ENCODE peak calls at places on chromosomes 4 and X, in nine cellular contexts. One of them, this sample, is unnamed. For H3K9me3, the result is how much of the 10 kb centered on the place peaks cover.

GRCh38 chrX:86171366-86171765 is 23.1 kb downstream of the DACH2 start:
- DNase-seq in body of pancreas: peak
- DNase-seq in CD8-positive, alpha-beta memory T cell: no peak
- DNase-seq in transverse colon: no peak
- DNase-seq in effector memory CD4-positive, alpha-beta T cell: no peak
- DNase-seq in tibial nerve: no peak
- DNase-seq in cardiac muscle cell: peak
- DNase-seq in H9: peak
- DNase-seq in CD4-positive, alpha-beta memory T cell: no peak
- DNase-seq in this sample: no peak

GRCh38 chr4:186624951-186625350 is 69.6 kb upstream of the MTNR1A start:
- DNase-seq in body of pancreas: no peak
- DNase-seq in tibial nerve: no peak
- DNase-seq in CD8-positive, alpha-beta memory T cell: no peak
- DNase-seq in H9: no peak
- DNase-seq in cardiac muscle cell: peak
- DNase-seq in CD4-positive, alpha-beta memory T cell: no peak
- DNase-seq in effector memory CD4-positive, alpha-beta T cell: no peak
- DNase-seq in transverse colon: no peak
- DNase-seq in this sample: no peak

GRCh38 chr4:177297781-177298391 is 11.8 kb upstream of the NEIL3 start:
- DNase-seq in H9: no peak
- DNase-seq in effector memory CD4-positive, alpha-beta T cell: no peak
- DNase-seq in CD4-positive, alpha-beta memory T cell: no peak
- DNase-seq in CD8-positive, alpha-beta memory T cell: no peak
- DNase-seq in tibial nerve: no peak
- DNase-seq in cardiac muscle cell: no peak
- DNase-seq in transverse colon: no peak
- DNase-seq in body of pancreas: no peak
- DNase-seq in this sample: no peak

GRCh38 chr4:37603070-37603468 is 83.1 kb downstream of the RELL1 start:
- DNase-seq in CD4-positive, alpha-beta memory T cell: peak
- DNase-seq in body of pancreas: peak
- DNase-seq in H9: peak
- DNase-seq in transverse colon: peak
- DNase-seq in effector memory CD4-positive, alpha-beta T cell: peak
- DNase-seq in CD8-positive, alpha-beta memory T cell: peak
- DNase-seq in cardiac muscle cell: peak
- DNase-seq in tibial nerve: peak
- DNase-seq in this sample: peak

GRCh38 chr4:52873191-52873590 is 11.1 kb downstream of the RASL11B start:
- DNase-seq in cardiac muscle cell: no peak
- DNase-seq in CD4-positive, alpha-beta memory T cell: no peak
- DNase-seq in body of pancreas: peak
- DNase-seq in tibial nerve: no peak
- DNase-seq in CD8-positive, alpha-beta memory T cell: no peak
- DNase-seq in transverse colon: peak
- DNase-seq in effector memory CD4-positive, alpha-beta T cell: no peak
- DNase-seq in H9: no peak
- DNase-seq in this sample: no peak

GRCh38 chrX:124862304-124862703 is 457.4 kb upstream of the TEX13C start:
- DNase-seq in body of pancreas: no peak
- DNase-seq in tibial nerve: no peak
- DNase-seq in H9: no peak
- DNase-seq in cardiac muscle cell: no peak
- DNase-seq in CD8-positive, alpha-beta memory T cell: no peak
- DNase-seq in effector memory CD4-positive, alpha-beta T cell: no peak
- DNase-seq in CD4-positive, alpha-beta memory T cell: no peak
- DNase-seq in transverse colon: no peak
- DNase-seq in this sample: no peak

GRCh38 chrX:33086886-33087285 is 124.5 kb downstream of the DMD start:
- DNase-seq in CD4-positive, alpha-beta memory T cell: no peak
- DNase-seq in body of pancreas: no peak
- DNase-seq in cardiac muscle cell: no peak
- DNase-seq in H9: no peak
- DNase-seq in effector memory CD4-positive, alpha-beta T cell: no peak
- DNase-seq in transverse colon: no peak
- DNase-seq in CD8-positive, alpha-beta memory T cell: no peak
- DNase-seq in tibial nerve: no peak
- DNase-seq in this sample: no peak

GRCh38 chr4:62126064-62126732 is 926.1 kb downstream of the ADGRL3 start:
- DNase-seq in tibial nerve: no peak
- DNase-seq in CD8-positive, alpha-beta memory T cell: no peak
- DNase-seq in cardiac muscle cell: no peak
- DNase-seq in CD4-positive, alpha-beta memory T cell: no peak
- DNase-seq in transverse colon: no peak
- DNase-seq in body of pancreas: no peak
- DNase-seq in effector memory CD4-positive, alpha-beta T cell: no peak
- DNase-seq in H9: no peak
- DNase-seq in this sample: no peak

GRCh38 chr4:83771113-83771705 is 235.3 kb downstream of the GPAT3 start:
- DNase-seq in CD4-positive, alpha-beta memory T cell: no peak
- DNase-seq in body of pancreas: peak
- DNase-seq in H9: peak
- DNase-seq in cardiac muscle cell: peak
- DNase-seq in transverse colon: peak
- DNase-seq in effector memory CD4-positive, alpha-beta T cell: no peak
- DNase-seq in tibial nerve: no peak
- DNase-seq in CD8-positive, alpha-beta memory T cell: no peak
- DNase-seq in this sample: no peak

GRCh38 chrX:39603291-39603690 is 494.5 kb downstream of the BCOR start:
- DNase-seq in transverse colon: no peak
- DNase-seq in cardiac muscle cell: no peak
- DNase-seq in tibial nerve: no peak
- DNase-seq in H9: no peak
- DNase-seq in CD4-positive, alpha-beta memory T cell: no peak
- DNase-seq in body of pancreas: no peak
- DNase-seq in effector memory CD4-positive, alpha-beta T cell: no peak
- DNase-seq in CD8-positive, alpha-beta memory T cell: no peak
- DNase-seq in this sample: no peak

GRCh38 chr4:184526228-184526627 is 51.9 kb upstream of the IRF2 start:
- DNase-seq in body of pancreas: no peak
- DNase-seq in effector memory CD4-positive, alpha-beta T cell: no peak
- DNase-seq in cardiac muscle cell: no peak
- DNase-seq in H9: no peak
- DNase-seq in CD8-positive, alpha-beta memory T cell: no peak
- DNase-seq in CD4-positive, alpha-beta memory T cell: no peak
- DNase-seq in tibial nerve: no peak
- DNase-seq in transverse colon: no peak
- DNase-seq in this sample: no peak

GRCh38 chr4:98470831-98471230 is 187.6 kb downstream of the TSPAN5 start:
- DNase-seq in body of pancreas: no peak
- DNase-seq in CD8-positive, alpha-beta memory T cell: no peak
- DNase-seq in effector memory CD4-positive, alpha-beta T cell: no peak
- DNase-seq in transverse colon: no peak
- DNase-seq in H9: no peak
- DNase-seq in tibial nerve: no peak
- DNase-seq in cardiac muscle cell: no peak
- DNase-seq in CD4-positive, alpha-beta memory T cell: no peak
- DNase-seq in this sample: no peak

GRCh38 chr4:54082168-54082567 is 17.8 kb upstream of the CHIC2 start:
- DNase-seq in H9: no peak
- DNase-seq in transverse colon: peak
- DNase-seq in body of pancreas: no peak
- DNase-seq in CD8-positive, alpha-beta memory T cell: no peak
- DNase-seq in tibial nerve: no peak
- DNase-seq in cardiac muscle cell: no peak
- DNase-seq in CD4-positive, alpha-beta memory T cell: no peak
- DNase-seq in effector memory CD4-positive, alpha-beta T cell: no peak
- DNase-seq in this sample: no peak

GRCh38 chr4:153495480-153496206 is 29.5 kb downstream of the TMEM131L start:
- DNase-seq in cardiac muscle cell: no peak
- DNase-seq in transverse colon: no peak
- DNase-seq in H9: no peak
- DNase-seq in body of pancreas: no peak
- DNase-seq in tibial nerve: no peak
- DNase-seq in effector memory CD4-positive, alpha-beta T cell: no peak
- DNase-seq in CD8-positive, alpha-beta memory T cell: no peak
- DNase-seq in CD4-positive, alpha-beta memory T cell: no peak
- DNase-seq in this sample: no peak

GRCh38 chr4:14787894-14788293 is 214.4 kb upstream of the CPEB2 start:
- DNase-seq in body of pancreas: peak
- DNase-seq in cardiac muscle cell: no peak
- DNase-seq in transverse colon: peak
- DNase-seq in tibial nerve: no peak
- DNase-seq in effector memory CD4-positive, alpha-beta T cell: no peak
- DNase-seq in H9: peak
- DNase-seq in CD8-positive, alpha-beta memory T cell: no peak
- DNase-seq in CD4-positive, alpha-beta memory T cell: no peak
- DNase-seq in this sample: no peak

GRCh38 chr4:139643042-139643895 is 22.4 kb upstream of the MGST2 start:
- DNase-seq in transverse colon: no peak
- DNase-seq in cardiac muscle cell: no peak
- DNase-seq in H9: no peak
- DNase-seq in tibial nerve: no peak
- DNase-seq in effector memory CD4-positive, alpha-beta T cell: no peak
- DNase-seq in CD8-positive, alpha-beta memory T cell: no peak
- DNase-seq in CD4-positive, alpha-beta memory T cell: no peak
- DNase-seq in body of pancreas: no peak
- DNase-seq in this sample: no peak

GRCh38 chr4:859496-859895 is 33.6 kb upstream of the CPLX1 start:
- DNase-seq in transverse colon: no peak
- DNase-seq in body of pancreas: no peak
- DNase-seq in CD8-positive, alpha-beta memory T cell: peak
- DNase-seq in CD4-positive, alpha-beta memory T cell: no peak
- DNase-seq in effector memory CD4-positive, alpha-beta T cell: no peak
- DNase-seq in tibial nerve: no peak
- DNase-seq in cardiac muscle cell: no peak
- DNase-seq in H9: no peak
- DNase-seq in this sample: no peak
- H3K9me3 ChIP-seq in transverse colon: under half
- H3K9me3 ChIP-seq in body of pancreas: under half
- H3K9me3 ChIP-seq in CD8-positive, alpha-beta memory T cell: under half
- H3K9me3 ChIP-seq in CD4-positive, alpha-beta memory T cell: under half
- H3K9me3 ChIP-seq in effector memory CD4-positive, alpha-beta T cell: under half
- H3K9me3 ChIP-seq in tibial nerve: under half
- H3K9me3 ChIP-seq in cardiac muscle cell: under half
- H3K9me3 ChIP-seq in H9: under half
- H3K9me3 ChIP-seq in this sample: under half

GRCh38 chrX:153649915-153650782 is 3.1 kb downstream of the DUSP9 start:
- DNase-seq in effector memory CD4-positive, alpha-beta T cell: no peak
- DNase-seq in CD4-positive, alpha-beta memory T cell: no peak
- DNase-seq in H9: peak
- DNase-seq in body of pancreas: no peak
- DNase-seq in tibial nerve: no peak
- DNase-seq in transverse colon: no peak
- DNase-seq in CD8-positive, alpha-beta memory T cell: no peak
- DNase-seq in cardiac muscle cell: no peak
- DNase-seq in this sample: no peak
- H3K9me3 ChIP-seq in effector memory CD4-positive, alpha-beta T cell: under half
- H3K9me3 ChIP-seq in CD4-positive, alpha-beta memory T cell: under half
- H3K9me3 ChIP-seq in H9: under half
- H3K9me3 ChIP-seq in body of pancreas: under half
- H3K9me3 ChIP-seq in tibial nerve: under half
- H3K9me3 ChIP-seq in transverse colon: under half
- H3K9me3 ChIP-seq in CD8-positive, alpha-beta memory T cell: under half
- H3K9me3 ChIP-seq in cardiac muscle cell: under half
- H3K9me3 ChIP-seq in this sample: under half

GRCh38 chr4:97239699-97239997 is 903.6 kb downstream of the STPG2 start:
- DNase-seq in CD4-positive, alpha-beta memory T cell: no peak
- DNase-seq in cardiac muscle cell: no peak
- DNase-seq in transverse colon: no peak
- DNase-seq in CD8-positive, alpha-beta memory T cell: no peak
- DNase-seq in H9: no peak
- DNase-seq in effector memory CD4-positive, alpha-beta T cell: no peak
- DNase-seq in body of pancreas: no peak
- DNase-seq in tibial nerve: no peak
- DNase-seq in this sample: no peak

GRCh38 chr4:97238956-97239698 is 904.1 kb downstream of the STPG2 start:
- DNase-seq in effector memory CD4-positive, alpha-beta T cell: no peak
- DNase-seq in cardiac muscle cell: no peak
- DNase-seq in CD8-positive, alpha-beta memory T cell: no peak
- DNase-seq in CD4-positive, alpha-beta memory T cell: no peak
- DNase-seq in H9: no peak
- DNase-seq in tibial nerve: no peak
- DNase-seq in body of pancreas: no peak
- DNase-seq in transverse colon: no peak
- DNase-seq in this sample: no peak

GRCh38 chr4:97235516-97235915 is 907.8 kb downstream of the STPG2 start:
- DNase-seq in cardiac muscle cell: no peak
- DNase-seq in effector memory CD4-positive, alpha-beta T cell: no peak
- DNase-seq in tibial nerve: no peak
- DNase-seq in CD4-positive, alpha-beta memory T cell: no peak
- DNase-seq in transverse colon: no peak
- DNase-seq in CD8-positive, alpha-beta memory T cell: no peak
- DNase-seq in body of pancreas: no peak
- DNase-seq in H9: peak
- DNase-seq in this sample: no peak
- H3K9me3 ChIP-seq in cardiac muscle cell: under half
- H3K9me3 ChIP-seq in effector memory CD4-positive, alpha-beta T cell: under half
- H3K9me3 ChIP-seq in tibial nerve: under half
- H3K9me3 ChIP-seq in CD4-positive, alpha-beta memory T cell: under half
- H3K9me3 ChIP-seq in transverse colon: under half
- H3K9me3 ChIP-seq in CD8-positive, alpha-beta memory T cell: under half
- H3K9me3 ChIP-seq in body of pancreas: under half
- H3K9me3 ChIP-seq in H9: under half
- H3K9me3 ChIP-seq in this sample: under half

GRCh38 chrX:2446815-2447214 is 54.0 kb downstream of the DHRSX start:
- DNase-seq in CD8-positive, alpha-beta memory T cell: no peak
- DNase-seq in transverse colon: no peak
- DNase-seq in cardiac muscle cell: no peak
- DNase-seq in tibial nerve: no peak
- DNase-seq in effector memory CD4-positive, alpha-beta T cell: no peak
- DNase-seq in CD4-positive, alpha-beta memory T cell: no peak
- DNase-seq in body of pancreas: no peak
- DNase-seq in H9: no peak
- DNase-seq in this sample: no peak

GRCh38 chrX:2442694-2443093 is 58.1 kb downstream of the DHRSX start:
- DNase-seq in H9: no peak
- DNase-seq in cardiac muscle cell: no peak
- DNase-seq in tibial nerve: no peak
- DNase-seq in body of pancreas: no peak
- DNase-seq in transverse colon: no peak
- DNase-seq in CD4-positive, alpha-beta memory T cell: no peak
- DNase-seq in effector memory CD4-positive, alpha-beta T cell: no peak
- DNase-seq in CD8-positive, alpha-beta memory T cell: no peak
- DNase-seq in this sample: no peak

GRCh38 chrX:2439613-2440012 is 61.2 kb downstream of the DHRSX start:
- DNase-seq in body of pancreas: no peak
- DNase-seq in CD8-positive, alpha-beta memory T cell: no peak
- DNase-seq in H9: no peak
- DNase-seq in transverse colon: no peak
- DNase-seq in cardiac muscle cell: no peak
- DNase-seq in tibial nerve: no peak
- DNase-seq in effector memory CD4-positive, alpha-beta T cell: no peak
- DNase-seq in CD4-positive, alpha-beta memory T cell: no peak
- DNase-seq in this sample: no peak

GRCh38 chrX:2445662-2446623 is 54.8 kb downstream of the DHRSX start:
- DNase-seq in effector memory CD4-positive, alpha-beta T cell: no peak
- DNase-seq in transverse colon: no peak
- DNase-seq in CD8-positive, alpha-beta memory T cell: no peak
- DNase-seq in cardiac muscle cell: no peak
- DNase-seq in body of pancreas: no peak
- DNase-seq in H9: no peak
- DNase-seq in CD4-positive, alpha-beta memory T cell: no peak
- DNase-seq in tibial nerve: no peak
- DNase-seq in this sample: no peak

DNA sequence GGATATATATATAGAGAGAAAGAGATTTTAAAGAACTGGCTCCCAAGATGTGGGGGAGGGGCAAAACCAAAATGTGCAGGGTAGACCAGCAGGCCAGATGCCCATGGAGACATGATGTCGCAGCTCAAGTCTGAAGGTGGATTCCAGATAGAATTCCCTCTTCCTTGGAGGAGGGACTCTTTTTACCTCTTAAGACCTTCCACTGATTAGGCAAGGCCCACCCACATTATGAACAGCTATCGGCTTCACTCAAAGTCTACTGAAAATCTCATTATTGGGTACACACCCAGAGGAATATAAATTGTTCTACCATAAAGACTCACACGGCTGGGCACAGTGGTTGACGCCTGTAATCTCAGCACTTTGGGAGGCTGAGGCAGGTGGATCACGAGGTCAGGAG is 59.3 kb downstream of the DHRSX start:
- DNase-seq in H9: no peak
- DNase-seq in effector memory CD4-positive, alpha-beta T cell: no peak
- DNase-seq in CD8-positive, alpha-beta memory T cell: no peak
- DNase-seq in cardiac muscle cell: no peak
- DNase-seq in transverse colon: no peak
- DNase-seq in CD4-positive, alpha-beta memory T cell: no peak
- DNase-seq in tibial nerve: no peak
- DNase-seq in body of pancreas: no peak
- DNase-seq in this sample: no peak
- H3K9me3 ChIP-seq in H9: under half
- H3K9me3 ChIP-seq in effector memory CD4-positive, alpha-beta T cell: under half
- H3K9me3 ChIP-seq in CD8-positive, alpha-beta memory T cell: under half
- H3K9me3 ChIP-seq in cardiac muscle cell: under half
- H3K9me3 ChIP-seq in transverse colon: under half
- H3K9me3 ChIP-seq in CD4-positive, alpha-beta memory T cell: under half
- H3K9me3 ChIP-seq in tibial nerve: under half
- H3K9me3 ChIP-seq in body of pancreas: under half
- H3K9me3 ChIP-seq in this sample: under half

This sample was measured in T-helper 17 cell.